ENCODE peak calls at places on chromosomes 2 and 18, in four cellular contexts. X, O, E and T are unnamed samples.

GRCh38 chr2:237876951-237877491 is 17.6 kb downstream of the RAMP1 start:
- DNase-seq in X (no peak), O (no peak), E (no peak), T (no peak)

GRCh38 chr2:73859721-73860586 is 31.2 kb downstream of the STAMBP start:
- DNase-seq in E (peak; percentile 46), X (no peak), O (peak; percentile 44), T (peak; percentile 37)

GRCh38 chr18:42782929-42783328 is 332.6 kb downstream of the RIT2 start:
- DNase-seq in X (no peak), O (no peak), E (no peak), T (no peak)

GRCh38 chr2:178845565-178846457 is 38.6 kb upstream of the TTN start:
- DNase-seq in X (no peak), O (no peak), E (no peak), T (no peak)

GRCh38 chr2:133591164-133591563 is 22.9 kb upstream of the NCKAP5 start:
- DNase-seq in E (no peak), O (no peak), X (no peak), T (no peak)

GRCh38 chr2:64727013-64727767 is 73.5 kb upstream of the SERTAD2 start:
- DNase-seq in O (no peak), E (no peak), X (no peak), T (no peak)

GRCh38 chr18:61953161-61953560 is 60.4 kb upstream of the RNF152 start:
- DNase-seq in E (no peak), X (no peak), O (no peak), T (no peak)

GRCh38 chr2:22991844-22992243 is 393.1 kb upstream of the KLHL29 start:
- DNase-seq in E (no peak), O (no peak), X (no peak), T (no peak)

GRCh38 chr2:11753452-11753885 is 7.0 kb downstream of the LPIN1 start:
- DNase-seq in E (no peak), O (no peak), X (peak; percentile 34), T (no peak)

GRCh38 chr2:191304939-191305875 is 60.0 kb downstream of the MYO1B start:
- DNase-seq in O (no peak), X (no peak), E (no peak), T (no peak)

GRCh38 chr2:100320547-100321180 is 1.6 kb downstream of the LONRF2 start:
- DNase-seq in E (no peak), X (peak; percentile 23), O (no peak), T (no peak)

GRCh38 chr2:11781624-11782023 is 35.2 kb downstream of the LPIN1 start:
- DNase-seq in X (no peak), O (no peak), E (no peak), T (no peak)

GRCh38 chr2:74930811-74931486 is 27.5 kb upstream of the POLE4 start:
- DNase-seq in X (no peak), E (no peak), O (no peak), T (no peak)
- TF ChIP-seq TCF7L2 in X (no peak), E (no peak), O (no peak), T (no peak)

GRCh38 chr2:233209978-233210680 is 41.3 kb upstream of the ATG16L1 start:
- DNase-seq in O (no peak), X (no peak), E (no peak), T (no peak)

GRCh38 chr2:233208382-233209116 is 42.9 kb upstream of the ATG16L1 start:
- DNase-seq in E (no peak), O (peak; percentile 59), X (no peak), T (no peak)

GRCh38 chr2:233209117-233209977 is 42.1 kb upstream of the ATG16L1 start:
- DNase-seq in X (no peak), O (peak; percentile 23), E (no peak), T (peak; percentile 16)

GRCh38 chr2:233213011-233213410 is 38.5 kb upstream of the ATG16L1 start:
- DNase-seq in E (no peak), X (no peak), O (no peak), T (no peak)

DNA sequence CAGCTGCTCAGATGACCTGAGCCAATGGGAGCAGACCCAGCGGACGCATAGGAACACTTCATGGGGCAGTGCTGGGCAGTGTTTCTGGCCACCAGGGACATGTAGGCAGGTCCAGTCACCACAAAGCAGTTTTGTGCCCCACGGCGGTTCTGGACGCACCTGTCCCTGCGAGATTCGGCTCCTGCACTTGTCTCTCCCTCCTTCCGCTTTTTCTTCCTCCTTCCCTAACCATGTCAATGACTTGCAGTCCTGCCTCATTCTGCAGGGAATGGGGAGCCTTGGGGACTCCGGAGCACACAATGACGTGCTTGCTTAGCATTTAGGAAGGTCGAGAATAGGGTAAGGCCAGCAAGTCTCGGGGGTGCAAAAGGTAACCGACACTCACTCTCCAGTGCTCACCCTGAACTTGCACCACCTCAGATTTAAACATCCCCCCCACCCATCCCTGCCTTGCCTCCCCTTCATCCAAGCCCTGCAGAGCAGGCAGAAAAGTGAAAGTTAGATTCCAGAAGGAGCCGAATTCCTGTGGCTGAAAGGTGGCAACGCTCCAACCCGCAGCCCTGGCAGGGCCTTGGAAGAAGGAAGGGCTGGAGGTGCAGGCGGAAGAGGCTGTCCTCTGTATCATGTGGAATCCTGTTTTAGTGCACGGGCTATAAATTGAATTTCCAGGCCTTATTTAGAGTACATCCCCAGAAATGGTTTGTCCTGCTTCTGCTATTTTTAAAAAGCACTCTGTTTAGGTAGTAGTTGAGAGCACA is 40.5 kb upstream of the ATG16L1 start:
- DNase-seq in O (no peak), E (peak; percentile 18), X (no peak), T (peak; percentile 62)
- TF ChIP-seq POLR2AphosphoS5 in O (no peak), E (peak; percentile 51), X (no peak), T (peak; percentile 62)

DNA sequence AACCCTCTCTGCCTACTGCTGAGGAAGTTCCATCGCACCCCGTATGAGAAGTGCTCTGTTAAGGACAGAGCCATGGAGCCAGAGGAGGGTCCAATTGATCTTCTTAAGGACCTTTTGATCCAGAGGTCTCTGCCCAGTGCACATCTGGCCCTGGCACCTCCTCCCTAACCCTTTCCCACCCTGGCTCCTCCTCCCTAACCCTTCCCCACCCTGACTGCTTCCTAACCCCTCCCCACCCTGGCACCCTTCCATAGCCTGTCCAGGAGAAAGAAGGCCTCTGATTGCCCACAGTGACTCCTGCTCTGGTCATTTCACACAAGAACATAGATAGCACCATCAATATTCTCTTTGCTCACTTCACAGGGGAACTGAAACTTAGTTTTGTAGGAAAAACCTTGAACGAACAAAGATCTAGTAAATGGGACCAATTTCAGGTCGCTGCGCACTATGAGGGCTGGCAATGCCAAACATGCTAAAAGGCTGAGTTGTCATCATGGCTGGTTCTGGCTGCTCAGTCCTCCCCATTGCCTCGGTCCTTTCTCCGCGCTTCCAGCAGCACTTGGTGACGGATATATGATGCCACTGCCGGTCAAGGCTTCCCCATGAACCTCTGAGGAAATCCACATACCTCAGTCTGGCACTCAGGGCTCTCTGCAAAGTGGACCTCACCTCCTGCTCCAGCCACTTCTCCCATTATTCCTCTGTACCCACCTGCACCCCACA is 49.2 kb downstream of the PKDCC start:
- DNase-seq in X (no peak), E (no peak), O (no peak), T (no peak)
- TF ChIP-seq TCF7L2 in X (no peak), E (no peak), O (no peak), T (no peak)

GRCh38 chr2:97995026-97995733 is 568 bp downstream of the TMEM131 start:
- DNase-seq in O (peak; percentile 30), E (no peak), X (peak; percentile 73), T (no peak)
- TF ChIP-seq POLR2AphosphoS5 in O (peak; percentile 61), E (no peak), X (no peak), T (peak; percentile 27)

GRCh38 chr2:234341332-234341985 is 155.4 kb downstream of the ARL4C start:
- DNase-seq in X (no peak), O (no peak), E (no peak), T (no peak)
- TF ChIP-seq TCF7L2 in X (no peak), O (no peak), E (no peak), T (no peak)

GRCh38 chr18:2653467-2653866 is 2.1 kb upstream of the SMCHD1 start:
- DNase-seq in X (no peak), O (no peak), E (no peak), T (no peak)

GRCh38 chr18:2655153-2655953 is at the start of gene SMCHD1:
- DNase-seq in O (peak; percentile 59), X (peak; percentile 94), E (no peak), T (peak; percentile 37)

GRCh38 chr18:2654828-2655152 is 736 bp upstream of the SMCHD1 start:
- DNase-seq in O (no peak), X (peak; percentile 79), E (no peak), T (no peak)

GRCh38 chr18:2654105-2654827 is 1.3 kb upstream of the SMCHD1 start:
- DNase-seq in X (no peak), E (no peak), O (no peak), T (no peak)

DNA sequence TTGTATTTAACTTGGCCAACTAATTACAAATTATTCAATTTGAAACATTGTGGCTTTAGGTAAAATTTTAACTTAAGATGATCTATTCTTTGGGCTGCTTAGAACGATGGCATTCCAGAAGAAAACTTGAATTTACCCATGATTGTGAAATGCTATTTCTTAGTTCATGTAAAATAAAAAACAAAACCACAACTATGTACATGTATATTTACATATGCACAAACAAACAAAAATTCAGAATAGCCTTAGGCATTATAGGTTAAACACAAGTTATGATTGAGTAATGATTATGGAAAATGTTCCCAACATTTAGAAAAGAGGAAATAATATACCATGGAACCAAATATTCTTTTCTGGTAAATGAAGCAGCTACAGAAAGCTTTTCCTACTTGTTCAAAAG is 3.5 kb upstream of the SMCHD1 start:
- DNase-seq in E (no peak), O (no peak), X (no peak), T (no peak)
- TF ChIP-seq POLR2AphosphoS5 in E (no peak), O (no peak), X (no peak), T (no peak)

GRCh38 chr2:79487371-79487770 is 25.5 kb upstream of the CTNNA2 start:
- DNase-seq in X (no peak), O (no peak), E (no peak), T (no peak)
- TF ChIP-seq TCF7L2 in X (no peak), O (no peak), E (no peak), T (no peak)

GRCh38 chr18:57705861-57706590 is 84.4 kb upstream of the NARS1 start:
- DNase-seq in O (no peak), E (no peak), X (no peak), T (no peak)

GRCh38 chr18:57708288-57708687 is 86.7 kb upstream of the NARS1 start:
- DNase-seq in E (no peak), O (no peak), X (no peak), T (no peak)

GRCh38 chr18:57710226-57710625 is 88.6 kb upstream of the NARS1 start:
- DNase-seq in E (no peak), O (no peak), X (no peak), T (no peak)

GRCh38 chr18:57705011-57705410 is 83.4 kb upstream of the NARS1 start:
- DNase-seq in X (no peak), O (no peak), E (no peak), T (no peak)

DNA sequence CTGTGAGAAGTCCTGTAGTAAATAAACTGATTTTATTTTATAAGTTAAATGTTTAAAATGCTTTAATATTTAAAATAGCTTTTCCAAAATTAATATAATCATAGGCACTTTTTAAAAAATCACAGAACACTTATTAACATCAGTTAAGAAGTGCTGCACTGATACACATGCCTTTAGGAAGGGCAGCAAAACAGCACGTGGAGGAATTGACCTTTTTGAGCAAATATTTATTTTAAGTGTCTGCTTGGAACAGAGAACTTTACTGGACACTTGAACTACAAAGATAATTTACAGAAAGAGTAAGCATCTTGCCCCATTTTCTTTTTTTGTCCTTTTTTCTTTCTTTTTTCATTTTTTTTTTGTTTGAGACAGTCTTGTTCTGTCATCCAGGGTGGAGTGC is 87.7 kb upstream of the NARS1 start:
- DNase-seq in E (no peak), O (no peak), X (no peak), T (no peak)
- TF ChIP-seq POLR2AphosphoS5 in E (no peak), O (no peak), X (no peak), T (no peak)

GRCh38 chr2:112542974-112543760 is 902 bp downstream of the POLR1B start:
- DNase-seq in E (peak; percentile 12), O (peak; percentile 13), X (peak; percentile 21), T (peak; percentile 13)
- TF ChIP-seq TCF7L2 in E (no peak), O (no peak), X (no peak), T (no peak)